ENCODE peak calls at places on chromosomes 5 and 9, in ten cellular contexts. V is tibial nerve, H is brain microvascular endothelial cell, B is transverse colon, R is fibroblast of lung, D is astrocyte of the spinal cord, K is stomach, Y is fibroblast of pulmonary artery, X is Peyer's patch, C is GM12865. L is an unnamed sample.

GRCh38 chr5:56833325-56833724 is 18.0 kb downstream of the MAP3K1 start:
- DNase-seq in Y (no peak), X (no peak), D (no peak), R (no peak), K (no peak), B (no peak), H (no peak), V (no peak), C (no peak), L (no peak)

GRCh38 chr5:60943624-60944023 is 1.2 kb downstream of the ERCC8 start:
- DNase-seq in H (no peak), R (no peak), X (no peak), V (no peak), C (no peak), D (no peak), K (no peak), Y (peak), B (no peak), L (no peak)

GRCh38 chr9:133956520-133957076 is 35.5 kb downstream of the VAV2 start:
- DNase-seq in D (peak), C (peak), R (peak), Y (peak), K (no peak), B (no peak), V (no peak), H (no peak), X (no peak), L (no peak)

GRCh38 chr9:97387936-97388684 is 23.8 kb upstream of the TDRD7 start:
- DNase-seq in H (no peak), X (no peak), B (no peak), R (no peak), K (no peak), Y (no peak), C (no peak), V (no peak), D (no peak), L (no peak)

GRCh38 chr5:133421394-133421793 is 190.9 kb downstream of the FSTL4 start:
- DNase-seq in V (no peak), B (no peak), Y (peak), K (no peak), R (peak), H (peak), C (peak), D (no peak), X (no peak), L (no peak)

GRCh38 chr9:83034026-83034425 is 28.9 kb downstream of the RASEF start:
- DNase-seq in Y (no peak), H (peak), R (peak), B (no peak), X (no peak), D (peak), K (no peak), C (no peak), V (no peak), L (no peak)

GRCh38 chr5:41796061-41796460 is 74.2 kb downstream of the OXCT1 start:
- DNase-seq in D (peak), R (peak), V (no peak), K (no peak), X (no peak), C (no peak), B (no peak), Y (no peak), H (no peak), L (no peak)

GRCh38 chr5:77428033-77428432 is 64.1 kb downstream of the WDR41 start:
- DNase-seq in Y (no peak), D (no peak), X (no peak), V (no peak), H (no peak), R (no peak), C (no peak), B (no peak), K (no peak), L (no peak)

GRCh38 chr9:98225015-98225442 is 30.4 kb downstream of the TBC1D2 start:
- DNase-seq in K (no peak), C (no peak), B (peak), Y (no peak), V (no peak), H (no peak), R (no peak), D (no peak), X (peak), L (no peak)

GRCh38 chr5:151079838-151080619 is 805 bp downstream of the TNIP1 start:
- DNase-seq in D (peak), B (no peak), X (no peak), C (peak), Y (peak), K (no peak), H (peak), V (no peak), R (peak), L (no peak)

GRCh38 chr5:80002677-80003076 is 11.6 kb upstream of the MTX3 start:
- DNase-seq in X (no peak), H (no peak), K (no peak), R (no peak), B (no peak), V (no peak), D (no peak), Y (no peak), C (no peak), L (no peak)
- H3K4me3 ChIP-seq in X (no peak), H (no peak), K (no peak), R (no peak), B (no peak), V (no peak), D (no peak), Y (no peak), C (no peak), L (no peak)

GRCh38 chr5:44808435-44809214 is at the start of gene MRPS30:
- DNase-seq in B (peak), Y (peak), V (peak), K (peak), C (peak), H (peak), X (peak), D (peak), R (peak), L (peak)
- TF ChIP-seq CTCF in B (peak), Y (peak), V (peak), K (no peak), C (peak), H (peak), X (peak), D (peak), R (peak), L (peak)

DNA sequence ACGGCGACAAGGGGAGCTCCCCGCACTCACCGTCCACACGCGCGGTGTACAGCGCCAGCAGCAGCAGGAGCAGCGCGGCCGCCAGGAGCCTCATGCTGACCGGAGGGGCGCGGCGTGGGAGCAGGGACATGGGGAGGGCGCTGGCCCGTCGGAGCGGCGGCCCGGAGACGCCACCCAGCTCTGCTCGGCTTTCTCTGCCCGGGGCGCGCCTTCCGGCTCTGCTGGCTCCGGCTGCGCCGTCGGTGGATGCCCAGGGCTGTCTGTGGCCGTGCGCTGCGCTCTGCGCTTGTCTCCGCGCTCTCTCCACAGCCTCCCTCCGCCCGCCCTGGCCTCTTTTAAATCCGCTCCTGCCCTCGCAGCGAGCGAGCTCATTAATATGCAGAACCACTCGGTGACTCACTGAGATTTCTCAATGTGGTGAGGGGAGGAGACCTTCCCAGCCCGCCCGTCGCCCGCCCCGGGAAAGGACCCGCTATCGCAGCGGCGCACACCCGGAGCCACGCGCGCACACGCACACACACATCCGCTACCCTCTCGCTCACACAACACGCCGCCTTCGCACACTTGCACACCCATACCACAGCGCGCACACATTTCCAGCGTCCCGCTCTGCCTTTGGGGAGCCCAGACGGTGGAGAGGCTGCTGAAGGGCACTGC is at the start of gene CXCL14:
- DNase-seq in Y (peak), R (peak), X (no peak), C (no peak), D (peak), K (no peak), B (peak), V (peak), H (peak), L (no peak)
- H3K4me3 ChIP-seq in Y (no peak), R (no peak), X (peak), C (no peak), D (peak), K (peak), B (peak), V (peak), H (peak), L (no peak)

GRCh38 chr9:137969008-137969407 is 91.4 kb downstream of the CACNA1B start:
- DNase-seq in V (no peak), K (peak), C (no peak), Y (no peak), H (no peak), R (no peak), D (no peak), X (no peak), B (no peak), L (no peak)
- TF ChIP-seq CTCF in V (no peak), K (no peak), C (no peak), Y (no peak), H (no peak), R (no peak), D (no peak), X (no peak), B (no peak), L (no peak)

DNA sequence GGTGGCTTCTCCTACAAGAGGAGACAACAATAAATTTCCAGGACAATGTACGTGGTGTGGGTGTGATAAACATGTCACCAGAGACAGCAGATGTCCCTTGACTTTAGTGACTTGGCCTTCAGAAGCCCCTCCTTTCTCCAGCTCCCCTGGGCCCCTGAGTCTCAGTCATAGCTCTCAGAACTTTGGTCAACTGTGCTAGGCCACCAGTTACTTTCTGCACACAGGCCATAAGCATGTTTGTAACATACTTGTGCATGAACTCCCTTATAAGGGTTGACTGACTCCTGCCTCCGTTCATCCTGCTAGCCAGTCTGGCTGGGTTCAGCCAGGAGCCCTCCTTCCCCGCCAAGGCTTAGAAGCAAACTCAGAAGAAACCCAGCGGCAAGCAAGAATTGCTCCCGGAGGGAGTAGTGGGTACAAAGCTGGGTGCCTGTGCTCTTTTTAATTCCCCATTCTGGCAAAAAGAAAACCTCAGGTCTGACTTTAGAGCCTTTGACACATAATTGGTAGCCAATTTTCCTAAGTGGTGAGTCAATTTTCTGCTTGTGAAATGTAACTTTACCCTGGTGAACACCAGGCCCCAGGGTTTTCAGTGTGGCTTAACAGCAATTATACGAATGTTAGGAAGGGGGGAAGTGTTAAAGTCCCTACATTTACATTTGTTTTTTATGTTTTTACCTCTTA is 49.2 kb downstream of the EBF1 start:
- DNase-seq in K (no peak), B (no peak), D (peak), R (no peak), Y (peak), C (peak), X (no peak), H (peak), V (no peak), L (no peak)
- H3K4me3 ChIP-seq in K (peak), B (no peak), D (no peak), R (peak), Y (no peak), C (peak), X (no peak), H (no peak), V (no peak), L (peak)

DNA sequence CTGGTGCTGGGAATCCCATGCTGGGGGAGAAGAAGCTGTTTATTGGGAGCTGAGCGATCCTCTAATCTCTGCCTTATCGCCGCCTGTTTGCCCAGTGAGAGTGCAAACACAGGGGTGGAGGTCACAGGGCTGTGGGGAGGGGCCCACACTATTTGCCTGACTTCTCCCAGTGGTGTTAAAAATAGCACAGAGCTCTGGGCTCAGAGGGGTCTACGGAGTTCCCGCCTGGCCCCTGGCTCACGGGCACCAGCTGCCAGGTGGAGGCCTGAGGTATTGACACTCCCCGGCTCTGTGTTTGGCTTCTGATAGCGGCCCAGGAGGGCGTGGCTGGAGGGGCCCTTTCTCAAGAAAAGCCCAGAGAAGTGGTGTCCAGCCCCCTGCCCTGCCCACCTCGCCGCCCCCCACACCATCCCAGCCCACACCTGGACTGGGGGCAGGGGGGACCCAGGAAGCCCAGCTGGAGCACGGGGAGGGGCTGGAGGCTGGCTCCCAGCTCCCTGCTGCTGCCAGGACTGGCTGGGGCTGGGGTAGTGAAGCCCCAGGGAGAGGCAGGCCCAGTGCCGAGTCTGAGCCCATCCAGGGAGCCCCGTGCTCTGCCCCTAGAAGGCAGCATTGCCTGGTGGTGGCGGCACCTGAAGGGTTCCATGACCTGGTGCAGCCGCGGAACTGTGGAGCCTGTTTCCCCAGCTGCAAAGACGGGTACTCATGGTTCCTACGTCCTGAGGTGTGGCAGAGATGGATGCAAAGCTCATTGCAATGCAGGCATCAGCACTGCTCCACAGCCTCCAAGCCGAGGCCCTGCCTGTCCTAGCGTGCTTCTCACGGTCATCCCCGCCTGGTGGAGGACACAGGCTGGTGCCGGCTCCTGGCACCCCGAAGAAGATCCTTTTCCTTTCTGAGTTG is 35.7 kb upstream of the EGFL7 start:
- DNase-seq in D (no peak), K (peak), R (no peak), X (peak), H (no peak), C (no peak), Y (no peak), V (no peak), B (peak), L (no peak)
- TF ChIP-seq CTCF in D (no peak), K (no peak), R (no peak), X (no peak), H (peak), C (no peak), Y (no peak), V (no peak), B (peak), L (no peak)

GRCh38 chr5:179080724-179081123 is 20.6 kb downstream of the ZNF354C start:
- DNase-seq in Y (no peak), C (no peak), H (no peak), R (no peak), K (no peak), V (no peak), X (no peak), B (no peak), D (no peak), L (no peak)

DNA sequence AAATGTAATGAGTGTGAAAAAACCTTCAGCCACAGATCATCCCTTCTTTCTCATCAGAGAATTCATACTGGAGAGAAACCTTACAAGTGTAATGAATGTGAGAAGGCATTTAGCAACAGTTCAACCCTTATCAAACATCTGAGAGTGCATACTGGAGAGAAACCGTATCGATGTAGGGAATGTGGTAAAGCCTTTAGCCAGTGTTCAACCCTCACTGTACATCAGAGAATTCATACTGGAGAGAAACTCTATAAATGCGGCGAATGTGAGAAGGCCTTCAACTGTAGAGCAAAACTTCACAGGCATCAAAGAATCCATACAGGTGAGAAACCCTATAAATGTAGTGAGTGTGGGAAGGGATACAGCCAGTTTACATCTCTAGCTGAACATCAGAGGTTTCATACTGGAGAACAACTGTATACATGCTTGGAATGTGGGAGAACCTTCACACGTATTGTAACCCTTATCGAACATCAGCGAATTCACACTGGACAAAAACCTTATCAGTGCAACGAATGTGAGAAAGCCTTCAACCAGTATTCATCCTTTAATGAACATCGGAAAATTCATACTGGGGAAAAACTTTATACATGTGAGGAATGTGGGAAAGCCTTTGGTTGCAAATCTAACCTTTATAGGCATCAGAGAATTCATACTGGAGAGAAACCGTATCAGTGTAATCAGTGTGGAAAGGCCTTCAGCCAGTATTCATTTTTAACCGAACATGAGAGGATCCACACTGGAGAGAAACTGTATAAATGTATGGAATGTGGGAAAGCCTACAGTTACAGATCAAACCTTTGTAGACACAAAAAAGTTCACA is 19.2 kb downstream of the ZNF354C start:
- DNase-seq in R (no peak), Y (no peak), V (no peak), X (no peak), H (no peak), K (no peak), D (peak), B (no peak), C (no peak), L (no peak)
- H3K4me3 ChIP-seq in R (no peak), Y (no peak), V (no peak), X (no peak), H (no peak), K (no peak), D (no peak), B (no peak), C (no peak), L (no peak)

DNA sequence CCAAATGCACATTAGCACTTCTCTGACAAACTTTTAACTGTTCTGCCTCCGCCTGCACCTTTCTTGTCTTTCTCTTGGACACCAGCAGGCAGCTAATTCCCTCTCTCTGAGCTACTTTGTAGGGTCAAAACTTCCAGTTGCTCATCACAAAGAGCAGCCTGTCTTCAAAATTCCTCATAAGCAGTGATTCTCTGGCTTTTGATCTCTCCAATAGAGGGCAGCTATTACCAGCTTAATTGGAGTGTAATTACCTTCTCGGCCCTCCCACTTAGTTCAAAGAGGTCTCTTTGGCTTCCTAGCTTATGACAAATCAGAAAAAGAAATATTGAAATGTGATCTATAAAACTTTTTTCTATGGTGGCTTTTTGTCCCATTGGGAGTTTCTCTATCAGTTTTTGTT is 43.6 kb upstream of the RAD23B start:
- DNase-seq in V (no peak), R (peak), X (no peak), C (peak), K (no peak), B (no peak), D (no peak), H (no peak), Y (no peak), L (no peak)
- TF ChIP-seq CTCF in V (peak), R (peak), X (no peak), C (peak), K (no peak), B (no peak), D (peak), H (peak), Y (peak), L (peak)

GRCh38 chr5:177098103-177098771 is 11.5 kb downstream of the FGFR4 start:
- DNase-seq in Y (no peak), C (no peak), V (no peak), K (no peak), X (no peak), H (no peak), B (no peak), R (no peak), D (peak), L (no peak)

GRCh38 chr5:177098772-177099152 is 12.0 kb downstream of the FGFR4 start:
- DNase-seq in R (no peak), X (no peak), B (no peak), Y (no peak), K (no peak), C (no peak), V (no peak), D (no peak), H (no peak), L (no peak)

GRCh38 chr5:177097016-177097985 is 10.6 kb downstream of the FGFR4 start:
- DNase-seq in K (no peak), D (no peak), X (no peak), Y (no peak), B (no peak), H (no peak), C (no peak), V (no peak), R (no peak), L (no peak)

GRCh38 chr5:177100714-177101121 is 14.0 kb downstream of the FGFR4 start:
- DNase-seq in X (no peak), V (no peak), D (no peak), B (no peak), K (no peak), H (no peak), R (no peak), Y (no peak), C (no peak), L (no peak)

GRCh38 chr5:177099422-177100093 is 12.8 kb downstream of the FGFR4 start:
- DNase-seq in V (no peak), B (peak), K (no peak), Y (no peak), D (no peak), X (no peak), H (no peak), R (no peak), C (no peak), L (no peak)
- H3K4me3 ChIP-seq in V (no peak), B (no peak), K (no peak), Y (no peak), D (no peak), X (no peak), H (no peak), R (no peak), C (no peak), L (no peak)

DNA sequence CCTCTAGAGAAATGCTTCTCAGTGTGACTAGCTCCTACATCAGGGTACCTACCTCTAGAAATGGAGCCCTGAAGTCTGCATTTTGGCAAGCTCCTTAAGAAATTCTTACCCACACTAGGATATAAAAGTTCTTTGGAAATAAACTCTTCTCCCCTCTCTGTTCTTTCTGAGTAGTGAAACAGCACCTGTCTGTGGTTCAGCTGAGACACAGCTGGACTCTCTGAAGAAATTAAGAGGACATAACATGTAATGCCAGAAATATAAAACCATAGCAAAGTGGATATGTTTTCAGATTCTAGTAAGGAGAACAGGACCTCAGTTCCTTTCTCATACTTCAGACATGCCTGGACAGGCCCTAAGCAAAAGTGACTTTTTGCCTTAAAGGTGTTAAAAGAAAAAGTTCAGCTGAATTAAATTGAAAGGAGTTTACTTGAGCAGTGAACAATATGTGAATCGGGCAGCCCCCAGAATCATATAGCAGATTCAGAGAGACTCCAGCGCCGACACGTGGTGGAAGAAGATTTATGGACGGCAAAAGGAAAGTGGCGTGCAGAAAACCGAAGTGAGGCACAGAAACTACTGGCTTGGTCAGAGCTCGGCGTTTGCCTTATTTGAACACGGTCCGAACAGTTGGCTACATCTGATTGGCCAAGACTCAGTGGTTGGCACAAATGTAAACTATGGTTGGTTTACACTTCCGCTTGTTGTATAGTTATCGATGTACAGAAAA is 64.5 kb downstream of the PRKACG start:
- DNase-seq in H (no peak), K (no peak), D (no peak), V (no peak), C (peak), R (no peak), X (no peak), B (peak), Y (peak), L (no peak)
- TF ChIP-seq CTCF in H (peak), K (no peak), D (no peak), V (no peak), C (peak), R (no peak), X (no peak), B (no peak), Y (peak), L (peak)

L was measured in GM12864.